ENCODE peak calls at places on chromosomes 6 and 20, in four cellular contexts. K is SK-N-SH, Q is GM12878, T is K562. I is an unnamed sample.

GRCh38 chr6:122548281-122548680 is 61.9 kb upstream of the PKIB start:
- DNase-seq in T (no peak), K (no peak), Q (no peak), I (no peak)

GRCh38 chr6:135269399-135270005 is 88.4 kb downstream of the MYB start:
- DNase-seq in K (no peak), T (no peak), Q (no peak), I (no peak)

GRCh38 chr6:163533443-163533842 is 118.9 kb downstream of the QKI start:
- DNase-seq in Q (no peak), K (no peak), T (no peak), I (no peak)

GRCh38 chr6:44642870-44643522 is 255.5 kb downstream of the CDC5L start:
- DNase-seq in Q (no peak), T (no peak), K (no peak), I (no peak)

GRCh38 chr6:82176616-82177015 is 70.9 kb downstream of the IBTK start:
- DNase-seq in K (no peak), T (no peak), Q (no peak), I (no peak)

GRCh38 chr6:13709698-13710551 is 1.7 kb downstream of the RANBP9 start:
- DNase-seq in K (peak; percentile 40), Q (no peak), T (peak; percentile 82), I (no peak)

GRCh38 chr6:47288245-47289090 is 21.2 kb downstream of the TNFRSF21 start:
- DNase-seq in Q (no peak), K (no peak), T (no peak), I (no peak)

GRCh38 chr6:78746457-78746856 is 120.9 kb upstream of the IRAK1BP1 start:
- DNase-seq in Q (no peak), T (no peak), K (no peak), I (no peak)

GRCh38 chr6:4133941-4134838 is 1.2 kb downstream of the ECI2 start:
- DNase-seq in K (peak; percentile 11), Q (no peak), T (peak; percentile 52), I (no peak)

GRCh38 chr20:63095718-63096654 is 89.2 kb upstream of the BHLHE23 start:
- DNase-seq in K (no peak), T (no peak), Q (no peak), I (peak; percentile 39)

GRCh38 chr6:52829046-52829817 is 11.4 kb downstream of the GSTA5 start:
- DNase-seq in T (no peak), Q (no peak), K (no peak), I (no peak)

GRCh38 chr6:40349566-40350192 is 237.5 kb downstream of the LRFN2 start:
- DNase-seq in T (peak; percentile 1), Q (no peak), K (no peak), I (peak; percentile 34)

GRCh38 chr20:63413323-63413722 is 52.2 kb upstream of the CHRNA4 start:
- DNase-seq in T (no peak), K (no peak), Q (no peak), I (no peak)

GRCh38 chr6:47654255-47654654 is 44.1 kb upstream of the ADGRF4 start:
- DNase-seq in T (no peak), K (no peak), Q (no peak), I (no peak)

GRCh38 chr6:24484657-24485318 is 4.6 kb downstream of the GPLD1 start:
- DNase-seq in T (no peak), Q (no peak), K (no peak), I (no peak)

GRCh38 chr6:130966581-130966980 is 96.5 kb downstream of the EPB41L2 start:
- DNase-seq in Q (no peak), T (no peak), K (no peak), I (no peak)

GRCh38 chr6:84779917-84780316 is 15.5 kb upstream of the TBX18 start:
- DNase-seq in T (no peak), K (no peak), Q (no peak), I (no peak)

GRCh38 chr6:139676718-139677117 is 302.3 kb upstream of the CITED2 start:
- DNase-seq in Q (no peak), K (no peak), T (no peak), I (no peak)

GRCh38 chr20:32210206-32210605 is 2.5 kb downstream of the POFUT1 start:
- DNase-seq in K (no peak), T (no peak), Q (no peak), I (no peak)

GRCh38 chr6:5644523-5645183 is 362.1 kb downstream of the NRN1 start:
- DNase-seq in Q (no peak), T (no peak), K (no peak), I (peak; percentile 5)

GRCh38 chr6:30554962-30555361 is 1.3 kb downstream of the GNL1 start:
- DNase-seq in Q (no peak), T (no peak), K (no peak), I (no peak)

GRCh38 chr6:36460916-36461315 is 18.1 kb downstream of the KCTD20 start:
- DNase-seq in K (no peak), Q (no peak), T (no peak), I (no peak)

GRCh38 chr6:558089-558488 is 98.8 kb downstream of the HUS1B start:
- DNase-seq in K (no peak), Q (no peak), T (no peak), I (no peak)

GRCh38 chr6:148140772-148141557 is 201.7 kb upstream of the SASH1 start:
- DNase-seq in K (no peak), T (no peak), Q (no peak), I (no peak)

GRCh38 chr6:37783025-37783825 is 36.3 kb upstream of the ZFAND3 start:
- DNase-seq in T (no peak), Q (no peak), K (peak; percentile 48), I (peak; percentile 47)

DNA sequence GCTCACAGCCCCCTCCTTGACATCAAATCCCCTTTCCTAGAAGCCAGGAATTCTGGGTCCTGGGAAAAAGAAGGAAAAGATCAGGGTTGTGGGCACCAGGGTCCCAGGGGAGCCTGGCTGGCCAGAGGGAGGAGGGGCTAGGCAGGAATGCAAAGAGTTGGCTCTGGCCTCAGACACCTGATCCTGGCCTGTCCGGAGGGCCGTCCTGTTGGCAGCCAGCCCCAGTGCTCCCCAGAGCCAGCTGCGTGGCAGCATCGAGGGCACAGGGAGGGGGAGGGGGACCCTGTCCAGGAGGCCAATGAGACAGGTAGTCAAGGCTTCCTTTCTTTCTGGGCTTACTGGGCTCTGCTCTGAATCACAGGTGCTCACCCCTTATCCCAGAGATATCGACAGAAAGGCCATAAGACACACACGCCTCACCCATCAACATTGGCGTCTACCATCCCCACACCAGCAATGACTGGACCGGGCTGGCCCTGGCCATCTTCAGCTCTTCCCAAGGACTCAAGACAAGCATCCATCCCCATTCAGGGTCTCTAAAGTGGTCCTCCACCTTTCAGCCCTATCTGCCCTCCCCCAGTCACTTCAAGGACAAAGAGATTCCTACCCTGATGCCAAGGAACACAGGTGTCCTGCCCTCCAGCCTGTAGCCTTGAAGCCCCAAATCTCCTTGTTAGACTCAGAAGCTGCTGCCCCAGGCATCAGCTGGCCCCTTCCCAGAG is 723 bp downstream of the COL11A2 start:
- DNase-seq in K (peak; percentile 48), Q (no peak), T (no peak), I (no peak)
- TF ChIP-seq GABPA in K (no peak), Q (no peak), T (no peak), I (no peak)

DNA sequence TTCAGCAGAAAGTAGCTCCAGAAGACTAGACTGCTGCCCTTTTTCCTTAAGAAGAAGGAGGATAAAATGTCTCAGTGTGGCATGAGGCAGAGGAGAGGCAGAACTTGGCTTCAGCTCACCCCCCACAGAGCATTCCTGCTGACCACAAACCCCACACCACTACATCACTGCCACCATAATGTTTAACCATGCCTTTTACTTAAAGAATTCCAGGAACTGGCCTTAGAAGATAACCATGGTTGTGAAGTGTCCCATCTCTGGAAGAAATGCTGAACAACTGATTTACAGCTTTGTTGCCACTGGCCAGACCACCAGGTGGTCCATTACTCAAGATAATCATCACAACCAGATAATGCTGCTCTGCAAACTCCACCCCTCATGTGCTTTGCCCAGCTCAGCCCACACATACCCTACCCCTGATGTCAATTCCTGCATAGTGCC is 154.1 kb downstream of the CD24 start:
- DNase-seq in K (no peak), T (peak; percentile 73), Q (no peak), I (no peak)
- TF ChIP-seq GABPA in K (no peak), T (no peak), Q (no peak), I (no peak)

DNA sequence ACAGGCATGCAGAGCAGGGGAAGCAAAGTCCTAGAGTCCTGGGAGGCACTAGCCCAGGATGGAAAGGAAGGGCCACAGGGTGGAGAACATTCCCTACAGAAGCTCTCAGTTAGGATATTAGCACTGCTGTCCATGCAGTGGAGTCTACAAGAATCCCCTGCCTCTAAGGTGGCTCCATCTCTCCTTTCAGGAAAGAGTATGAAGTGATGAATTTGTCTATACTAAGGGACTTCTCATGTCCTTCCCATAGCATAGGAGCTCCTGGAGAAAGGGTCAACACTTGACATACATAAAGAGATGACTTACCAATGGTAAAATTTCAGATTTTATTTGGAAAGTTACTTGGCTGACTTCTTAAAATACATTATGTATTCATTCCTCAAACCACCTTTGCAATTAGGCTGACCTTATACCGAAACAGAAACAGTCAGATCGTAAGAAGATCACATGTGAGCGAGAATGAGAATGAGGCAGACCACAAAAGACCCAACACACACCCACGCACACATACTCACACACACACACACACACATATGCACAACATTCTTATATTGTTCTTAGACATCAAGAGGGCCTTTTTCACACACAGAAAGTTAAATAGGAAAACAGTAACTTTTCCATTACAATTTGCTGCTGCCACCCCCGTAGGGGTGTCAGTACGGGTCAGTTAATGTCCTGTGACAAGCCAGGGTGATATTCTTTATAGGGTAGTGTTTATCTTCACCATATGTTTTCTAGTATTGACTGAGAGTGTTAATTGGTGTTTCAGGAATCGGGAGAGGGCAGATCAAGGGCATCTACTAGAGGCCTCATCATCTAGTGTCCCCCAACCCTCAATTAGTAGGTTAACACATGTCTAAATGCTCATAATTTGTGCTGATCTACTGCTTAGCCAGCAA is 159.4 kb downstream of the FAXC start:
- DNase-seq in Q (peak; percentile 68), K (no peak), T (no peak), I (no peak)
- TF ChIP-seq GABPA in Q (peak; percentile 73), K (no peak), T (no peak), I (no peak)

DNA sequence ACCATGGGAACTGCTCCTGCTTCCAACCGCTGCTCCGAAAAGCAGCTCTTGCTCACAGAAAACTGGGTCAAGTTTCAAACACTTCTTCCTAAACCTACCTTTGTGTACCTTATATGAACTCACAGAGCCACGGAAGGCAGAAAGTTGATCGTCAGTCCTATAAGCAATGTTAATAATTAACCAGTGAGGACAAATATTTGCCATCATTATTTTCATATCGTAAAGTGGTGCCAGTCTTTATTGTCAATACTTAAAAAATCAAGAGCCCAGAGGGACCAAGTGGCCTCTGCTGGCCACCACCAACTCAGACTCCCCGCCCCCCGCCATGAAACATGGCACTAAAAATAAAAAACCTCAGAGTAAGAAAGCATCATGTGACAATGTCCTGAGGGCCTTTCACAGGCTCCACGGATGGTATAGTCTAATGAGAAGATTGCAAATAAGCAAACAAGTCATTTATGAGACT is 9.1 kb upstream of the PBOV1 start:
- DNase-seq in K (no peak), Q (no peak), T (no peak), I (no peak)
- TF ChIP-seq GABPA in K (no peak), Q (no peak), T (no peak), I (no peak)